ENCODE peak calls at places on chromosomes 2 and 18, in four cellular contexts. A is neural progenitor cell, K is astrocyte of the spinal cord, I is HL-60. T is an unnamed sample.

GRCh38 chr2:112181571-112182290 is 43.5 kb downstream of the FBLN7 start:
- DNase-seq in A (no peak), K (no peak), I (no peak), T (no peak)

GRCh38 chr2:16739778-16740581 is 74.3 kb upstream of the CYRIA start:
- DNase-seq in K (no peak), A (no peak), I (no peak), T (peak)

GRCh38 chr2:237156131-237156856 is 70.6 kb downstream of the COPS8 start:
- DNase-seq in A (no peak), K (peak), I (no peak), T (no peak)

GRCh38 chr2:136917281-136917680 is 151.9 kb downstream of the THSD7B start:
- DNase-seq in K (no peak), A (peak), I (no peak), T (no peak)

GRCh38 chr2:25825238-25825637 is 53.0 kb downstream of the ASXL2 start:
- DNase-seq in I (peak), A (no peak), K (no peak), T (no peak)

GRCh38 chr18:63970803-63971191 is 916 bp downstream of the SERPINB8 start:
- DNase-seq in A (peak), K (no peak), I (no peak), T (no peak)

GRCh38 chr2:172285010-172285621 is 142.3 kb upstream of the ITGA6 start:
- DNase-seq in I (peak), K (peak), A (peak), T (no peak)

GRCh38 chr2:205766765-205767359 is 84.6 kb downstream of the NRP2 start:
- DNase-seq in K (peak), A (peak), I (peak), T (no peak)

GRCh38 chr2:176398783-176399182 is 129.5 kb downstream of the MTX2 start:
- DNase-seq in K (peak), I (no peak), A (no peak), T (no peak)

GRCh38 chr2:44479127-44479887 is 117.6 kb downstream of the CAMKMT start:
- DNase-seq in K (peak), I (peak), A (peak), T (peak)

GRCh38 chr2:128282976-128283810 is 35.5 kb downstream of the HS6ST1 start:
- DNase-seq in K (no peak), A (no peak), I (no peak), T (no peak)
- TF ChIP-seq CTCF in K (no peak), A (no peak), I (no peak), T (peak)

DNA sequence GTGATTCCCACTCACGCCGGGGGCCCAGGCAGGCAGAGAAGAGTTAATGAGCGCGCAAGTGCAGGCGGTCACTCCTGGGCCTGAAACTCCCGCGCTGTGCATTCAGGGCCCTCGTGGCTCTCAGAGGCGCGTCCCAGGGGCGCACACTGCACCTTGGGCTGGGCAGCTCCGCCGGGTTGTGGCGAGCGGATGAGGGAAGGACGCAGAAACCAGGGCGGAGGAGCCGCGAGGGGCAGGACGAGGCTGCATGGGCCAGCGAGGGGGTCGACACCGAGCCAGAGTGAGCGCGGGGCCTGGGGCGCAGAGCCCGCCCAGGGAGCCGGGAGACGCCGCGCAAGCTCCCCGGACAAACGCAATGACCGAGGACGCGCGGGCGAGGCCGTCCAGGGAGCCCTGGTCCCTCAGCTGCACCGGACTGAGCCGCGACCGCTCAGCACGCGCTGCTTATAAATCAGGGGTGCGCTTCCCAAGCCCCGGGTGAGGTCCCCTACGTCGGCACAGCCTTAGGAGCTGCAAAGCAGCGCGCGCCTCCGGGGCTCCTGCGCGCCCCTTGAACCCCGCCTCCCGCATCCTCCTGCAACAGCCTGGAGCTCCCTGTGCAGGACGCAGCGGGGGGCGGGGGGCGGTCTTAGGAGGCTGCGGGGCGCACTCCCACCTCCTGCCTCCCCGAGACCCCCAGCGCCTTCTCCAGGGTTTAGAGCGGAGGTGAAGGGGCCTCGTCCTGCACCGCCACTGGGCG is 180.2 kb upstream of the ALKAL2 start:
- DNase-seq in I (no peak), A (peak), K (no peak), T (no peak)
- H3K4me3 ChIP-seq in I (no peak), A (peak), K (no peak), T (no peak)

DNA sequence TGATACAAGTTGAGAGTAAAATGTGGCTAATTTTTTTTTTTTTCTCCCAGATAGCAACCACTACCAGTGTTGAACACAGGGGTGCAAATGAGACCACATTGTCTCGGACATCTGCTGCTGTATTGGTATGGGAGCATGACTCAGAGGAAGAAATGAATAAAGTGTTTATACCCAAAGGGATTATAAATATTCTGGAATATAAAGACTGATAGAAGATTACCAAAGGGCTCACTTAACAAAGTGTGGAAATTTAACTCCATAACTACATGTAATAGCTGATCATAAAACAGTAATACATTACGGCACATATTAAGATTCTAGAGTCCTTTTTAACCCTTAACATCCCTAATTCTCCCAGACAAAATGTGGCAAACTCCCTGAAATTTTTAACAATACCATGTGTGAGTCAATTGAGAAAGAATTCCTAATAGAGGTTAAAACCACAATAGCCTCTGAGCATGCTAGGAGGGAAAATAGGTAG is 1023.0 kb upstream of the ACVR2A start:
- DNase-seq in A (no peak), I (no peak), K (peak), T (no peak)
- TF ChIP-seq CTCF in A (no peak), I (no peak), K (peak), T (no peak)

DNA sequence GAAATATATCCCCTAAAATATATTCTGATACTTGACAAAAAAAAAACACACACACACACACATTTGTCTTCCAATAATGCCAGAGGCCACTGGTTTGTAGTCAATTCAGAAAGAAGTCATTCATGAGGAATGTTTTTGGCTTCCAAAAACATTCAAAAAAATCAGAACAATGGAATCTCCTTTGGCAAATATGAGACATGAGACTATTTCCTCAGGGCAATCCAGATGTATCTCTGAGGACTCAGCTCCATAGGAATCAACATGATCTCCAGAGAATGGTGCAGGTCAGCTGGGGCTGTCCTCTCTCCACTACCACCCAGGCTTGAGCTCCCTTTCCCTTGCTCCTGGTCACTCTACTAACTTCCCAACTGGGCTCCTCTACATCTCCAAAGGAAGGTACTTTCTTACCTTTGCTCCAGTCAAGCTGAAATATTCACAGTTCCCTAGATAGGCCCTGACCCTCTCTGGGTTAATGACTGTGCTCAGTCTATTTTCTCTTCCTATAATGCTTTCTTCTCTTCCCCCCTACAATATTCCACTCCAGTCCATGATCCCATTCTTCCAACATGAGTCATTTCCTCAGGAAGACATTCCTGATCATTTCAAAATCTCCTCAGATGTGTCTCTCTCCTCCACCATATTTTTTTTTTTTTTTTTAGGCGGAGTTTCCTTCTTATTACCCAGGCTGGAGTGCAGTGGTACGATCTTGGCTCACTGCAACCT is 145.3 kb downstream of the C1D start:
- DNase-seq in I (no peak), K (peak), A (no peak), T (peak)
- H3K4me3 ChIP-seq in I (no peak), K (no peak), A (no peak), T (no peak)

GRCh38 chr2:168613510-168613909 is 157.4 kb downstream of the CERS6 start:
- DNase-seq in A (no peak), I (no peak), K (no peak), T (no peak)

GRCh38 chr2:168611091-168611490 is 155.0 kb downstream of the CERS6 start:
- DNase-seq in A (no peak), K (no peak), I (no peak), T (no peak)

GRCh38 chr2:168611896-168612650 is 156.0 kb downstream of the CERS6 start:
- DNase-seq in A (no peak), I (no peak), K (no peak), T (no peak)

GRCh38 chr2:168612719-168613118 is 156.6 kb downstream of the CERS6 start:
- DNase-seq in A (no peak), K (no peak), I (no peak), T (no peak)

GRCh38 chr2:168614291-168615018 is 158.4 kb downstream of the CERS6 start:
- DNase-seq in A (no peak), I (no peak), K (no peak), T (no peak)
- TF ChIP-seq CTCF in A (peak), I (no peak), K (peak), T (peak)

T was measured in epithelial cell of proximal tubule.